ENCODE peak calls at places on chromosomes 1 and 21, in six cellular contexts. Z is T-cell, U is amniotic stem cell, D is neural progenitor cell, F is T1000, W is AG04449. M is an unnamed sample.

GRCh38 chr1:104064391-104064790 is 314.7 kb downstream of the AMY1C start:
- DNase-seq in W (no peak), D (no peak), U (no peak), F (peak), Z (no peak), M (no peak)

GRCh38 chr1:52002038-52002917 is 11.8 kb upstream of the RAB3B start:
- DNase-seq in D (peak), Z (peak), W (peak), U (peak), F (peak), M (peak)

GRCh38 chr1:43979528-43980254 is 681 bp downstream of the B4GALT2 start:
- DNase-seq in W (no peak), Z (no peak), U (no peak), F (peak), D (peak), M (no peak)

GRCh38 chr1:172268237-172268636 is 152.2 kb upstream of the C1orf105 start:
- DNase-seq in U (no peak), F (no peak), Z (no peak), D (no peak), W (no peak), M (no peak)

GRCh38 chr1:25568090-25568833 is 24.9 kb downstream of the LDLRAP1 start:
- DNase-seq in D (peak), F (peak), Z (no peak), W (no peak), U (no peak), M (no peak)

GRCh38 chr1:9724706-9725476 is 73.4 kb downstream of the PIK3CD start:
- DNase-seq in F (peak), D (peak), U (no peak), Z (peak), W (no peak), M (peak)

GRCh38 chr21:44943005-44943685 is 3.3 kb downstream of the SLX9 start:
- DNase-seq in U (no peak), D (no peak), F (no peak), W (no peak), Z (no peak), M (no peak)

GRCh38 chr1:205357567-205357966 is 845 bp upstream of the KLHDC8A start:
- DNase-seq in D (no peak), Z (no peak), F (no peak), U (no peak), W (no peak), M (no peak)

GRCh38 chr1:3551711-3552110 is 59.6 kb downstream of the MEGF6 start:
- DNase-seq in F (no peak), D (no peak), U (no peak), Z (no peak), W (no peak), M (no peak)

GRCh38 chr21:36461277-36461917 is 18.5 kb downstream of the CLDN14 start:
- DNase-seq in D (no peak), U (no peak), Z (no peak), W (no peak), F (no peak), M (no peak)

GRCh38 chr1:21357161-21357560 is 66.9 kb upstream of the ECE1 start:
- DNase-seq in Z (no peak), W (no peak), F (no peak), U (no peak), D (no peak), M (no peak)

GRCh38 chr1:61853545-61853944 is 111.3 kb downstream of the PATJ start:
- DNase-seq in D (no peak), U (no peak), Z (no peak), W (no peak), F (no peak), M (no peak)

GRCh38 chr1:7856345-7856744 is 3.5 kb upstream of the UTS2 start:
- DNase-seq in W (no peak), Z (no peak), F (no peak), U (no peak), D (peak), M (peak)

GRCh38 chr1:24198766-24199165 is 11.7 kb upstream of the IFNLR1 start:
- DNase-seq in D (no peak), U (no peak), F (no peak), Z (no peak), W (no peak), M (no peak)

GRCh38 chr21:31911138-31911907 is 38.5 kb downstream of the HUNK start:
- DNase-seq in W (no peak), F (peak), Z (no peak), D (no peak), U (peak), M (no peak)

GRCh38 chr1:26389604-26390247 is 17.2 kb upstream of the ZNF683 start:
- DNase-seq in Z (no peak), U (no peak), W (no peak), D (no peak), F (no peak), M (no peak)

GRCh38 chr1:8580566-8580965 is 236.9 kb downstream of the RERE start:
- DNase-seq in Z (no peak), U (no peak), F (no peak), W (no peak), D (no peak), M (no peak)

GRCh38 chr21:45224189-45224938 is 63.3 kb downstream of the POFUT2 start:
- DNase-seq in D (no peak), W (no peak), Z (peak), F (no peak), U (no peak), M (no peak)

M was measured in renal cortical epithelial cell.